ENCODE peak calls at places on chromosome 2, in nine cellular contexts. S, E, K, I, C, U, T, W and P are unnamed samples.

GRCh38 chr2:1079873-1080799 is 129.5 kb downstream of the SNTG2 start:
- DNase-seq in I (no peak), K (no peak), T (no peak), C (no peak), E (no peak), W (no peak), U (no peak), S (no peak), P (no peak)

GRCh38 chr2:16205631-16206030 is 265.3 kb downstream of the MYCN start:
- DNase-seq in K (no peak), E (no peak), T (no peak), S (no peak), W (no peak), C (no peak), I (no peak), U (no peak), P (no peak)

GRCh38 chr2:120551540-120551939 is 184.1 kb upstream of the GLI2 start:
- DNase-seq in K (no peak), S (no peak), U (no peak), W (no peak), T (peak), C (no peak), I (peak), E (no peak), P (no peak)

GRCh38 chr2:174971868-174972781 is 33.1 kb downstream of the CHN1 start:
- DNase-seq in T (peak), U (peak), C (no peak), S (no peak), W (peak), E (peak), K (peak), I (peak), P (no peak)

GRCh38 chr2:86622878-86623548 is 652 bp downstream of the RNF103 start:
- DNase-seq in W (peak), K (peak), U (no peak), E (no peak), T (no peak), I (peak), C (peak), S (peak), P (peak)

GRCh38 chr2:67540962-67541361 is 143.8 kb downstream of the ETAA1 start:
- DNase-seq in U (no peak), S (no peak), W (no peak), C (no peak), T (no peak), E (no peak), I (no peak), K (no peak), P (no peak)

GRCh38 chr2:103506812-103507211 is 745.0 kb downstream of the TMEM182 start:
- DNase-seq in C (no peak), T (no peak), S (no peak), I (no peak), K (no peak), E (no peak), W (no peak), U (no peak), P (no peak)

GRCh38 chr2:184067502-184067901 is 530.8 kb upstream of the ZNF804A start:
- DNase-seq in I (no peak), S (no peak), E (no peak), K (no peak), C (no peak), U (no peak), W (no peak), T (peak), P (no peak)

GRCh38 chr2:155902635-155903034 is 429.9 kb downstream of the NR4A2 start:
- DNase-seq in E (no peak), S (no peak), T (no peak), W (no peak), I (no peak), C (no peak), K (no peak), U (no peak), P (no peak)

GRCh38 chr2:98775146-98775988 is 44.4 kb upstream of the MGAT4A start:
- DNase-seq in K (no peak), W (no peak), U (no peak), C (no peak), E (peak), T (no peak), I (peak), S (no peak), P (no peak)

GRCh38 chr2:46239175-46239846 is 57.9 kb upstream of the EPAS1 start:
- DNase-seq in U (no peak), W (no peak), T (no peak), K (no peak), S (no peak), E (peak), I (no peak), C (no peak), P (no peak)

GRCh38 chr2:63614983-63615945 is 26.5 kb downstream of the MDH1 start:
- DNase-seq in C (no peak), T (peak), K (no peak), S (no peak), I (peak), W (no peak), E (peak), U (peak), P (no peak)

GRCh38 chr2:161414385-161415040 is 1.6 kb upstream of the TBR1 start:
- DNase-seq in T (no peak), I (peak), C (no peak), S (no peak), U (no peak), K (peak), E (peak), W (no peak), P (peak)

GRCh38 chr2:172736419-172737174 is 952 bp downstream of the RAPGEF4 start:
- DNase-seq in T (no peak), S (no peak), I (no peak), W (no peak), K (no peak), U (no peak), E (no peak), C (no peak), P (peak)

GRCh38 chr2:42906557-42907380 is 114.4 kb upstream of the HAAO start:
- DNase-seq in U (no peak), C (peak), S (no peak), E (peak), I (peak), T (peak), K (no peak), W (peak), P (peak)

GRCh38 chr2:157488877-157489276 is 45.0 kb upstream of the CYTIP start:
- DNase-seq in W (no peak), E (no peak), T (no peak), C (no peak), U (no peak), S (no peak), I (peak), K (no peak), P (no peak)

GRCh38 chr2:1968988-1969700 is 224.8 kb upstream of the PXDN start:
- DNase-seq in I (no peak), E (no peak), K (no peak), U (no peak), T (no peak), C (no peak), S (no peak), W (no peak), P (no peak)

GRCh38 chr2:14408695-14409094 is 223.8 kb upstream of the LRATD1 start:
- DNase-seq in S (no peak), U (no peak), K (no peak), E (no peak), W (no peak), C (no peak), I (no peak), T (no peak), P (no peak)

GRCh38 chr2:235611756-235612155 is 117.9 kb downstream of the AGAP1 start:
- DNase-seq in W (no peak), S (no peak), E (no peak), I (no peak), K (no peak), U (no peak), T (no peak), C (no peak), P (no peak)

GRCh38 chr2:88739985-88740600 is 48.6 kb downstream of the RPIA start:
- DNase-seq in C (peak), E (peak), K (peak), S (peak), T (peak), U (peak), W (peak), I (peak), P (peak)

GRCh38 chr2:159762075-159762474 is 35.9 kb downstream of the CD302 start:
- DNase-seq in E (no peak), I (no peak), S (no peak), K (no peak), T (no peak), C (no peak), U (no peak), W (no peak), P (no peak)

GRCh38 chr2:42464631-42465030 is 29.2 kb downstream of the KCNG3 start:
- DNase-seq in I (no peak), T (peak), S (no peak), W (no peak), C (no peak), U (no peak), E (no peak), K (no peak), P (no peak)

GRCh38 chr2:156253765-156254164 is 78.8 kb downstream of the NR4A2 start:
- DNase-seq in S (no peak), U (no peak), K (no peak), E (no peak), T (no peak), W (no peak), C (no peak), I (no peak), P (no peak)

GRCh38 chr2:42944744-42945415 is 152.5 kb upstream of the HAAO start:
- DNase-seq in I (no peak), S (no peak), K (peak), E (peak), T (peak), U (peak), W (no peak), C (no peak), P (no peak)

GRCh38 chr2:6826081-6826913 is 39.4 kb downstream of the CMPK2 start:
- DNase-seq in I (peak), C (no peak), T (peak), U (peak), S (peak), K (peak), W (no peak), E (peak), P (no peak)

GRCh38 chr2:6824962-6825361 is 40.7 kb downstream of the CMPK2 start:
- DNase-seq in I (no peak), U (no peak), S (no peak), W (no peak), E (peak), T (peak), K (no peak), C (no peak), P (no peak)

GRCh38 chr2:6827516-6828298 is 38.0 kb downstream of the CMPK2 start:
- DNase-seq in T (peak), W (no peak), S (no peak), U (no peak), E (no peak), K (no peak), I (no peak), C (no peak), P (no peak)

GRCh38 chr2:6831229-6831628 is 34.5 kb downstream of the CMPK2 start:
- DNase-seq in E (no peak), T (no peak), C (no peak), I (no peak), K (no peak), W (no peak), U (no peak), S (no peak), P (no peak)

DNA sequence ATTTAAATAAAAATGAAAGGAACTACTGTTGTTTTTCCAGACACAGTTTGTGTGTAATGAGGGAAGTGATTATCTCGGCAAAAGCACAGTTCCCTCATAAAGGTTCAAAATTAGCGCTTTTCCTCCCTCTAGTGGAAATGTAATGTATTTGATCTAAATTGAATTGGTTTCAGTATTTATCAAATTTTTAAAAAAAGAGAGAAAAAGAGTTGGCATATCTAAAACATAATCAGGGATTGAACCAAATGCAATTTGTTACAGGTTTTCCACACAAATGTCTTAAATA is 37.5 kb downstream of the CMPK2 start:
- DNase-seq in W (no peak), K (no peak), E (peak), U (peak), S (no peak), T (peak), I (peak), C (no peak), P (no peak)
- TF ChIP-seq CTCF in W (peak), K (peak), E (peak), U (peak), S (peak), T (peak), I (no peak), C (peak), P (peak)

DNA sequence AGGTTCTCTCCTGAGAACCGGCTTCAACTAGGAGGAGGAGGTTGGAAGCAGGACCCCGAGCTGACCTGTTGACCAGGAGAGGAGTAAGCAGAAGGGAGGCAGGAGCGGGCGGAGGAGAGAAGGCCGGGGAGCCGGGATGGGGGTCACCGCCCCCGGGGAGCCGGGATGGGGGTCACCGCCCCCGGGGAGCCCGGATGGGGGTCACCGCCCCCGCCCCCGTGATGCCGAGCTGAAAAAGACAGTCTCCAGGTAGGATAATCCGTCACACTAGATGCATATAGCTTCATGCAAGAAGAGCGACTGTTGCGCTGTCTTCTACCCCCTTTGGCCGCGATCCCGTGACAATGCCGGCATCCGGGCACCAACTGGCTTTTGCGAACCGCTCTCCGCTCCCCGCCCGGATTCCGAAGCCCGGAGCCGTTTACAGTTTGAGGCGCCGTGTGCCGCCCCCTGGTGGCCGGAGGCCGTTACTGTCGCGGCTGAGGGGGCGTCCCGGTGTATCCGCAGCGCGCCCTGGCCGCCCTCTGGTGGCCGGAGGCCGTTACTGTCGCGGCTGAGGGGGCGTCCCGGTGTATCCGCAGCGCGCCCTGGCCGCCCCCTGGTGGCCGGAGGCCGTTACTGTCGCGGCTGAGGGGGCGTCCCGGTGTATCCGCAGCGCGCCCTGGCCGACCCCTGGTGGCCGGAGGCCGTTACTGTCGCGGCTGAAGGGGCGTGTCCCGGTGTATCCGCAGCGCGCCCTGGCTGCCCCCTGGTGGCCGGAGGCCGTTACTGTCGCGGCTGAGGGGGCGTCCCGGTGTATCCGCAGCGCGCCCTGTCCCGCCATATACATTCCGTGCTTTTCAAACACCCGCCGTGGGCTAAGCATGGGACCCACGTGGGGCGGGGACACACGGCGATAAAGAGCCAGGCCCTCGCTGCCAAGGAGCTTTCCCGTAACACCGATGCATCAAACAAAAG is 89.6 kb downstream of the ACTR3 start:
- DNase-seq in U (no peak), W (no peak), T (no peak), K (no peak), C (no peak), E (no peak), S (no peak), I (no peak), P (no peak)
- TF ChIP-seq CTCF in U (peak), W (peak), T (peak), K (peak), C (no peak), E (peak), S (peak), I (peak), P (peak)

DNA sequence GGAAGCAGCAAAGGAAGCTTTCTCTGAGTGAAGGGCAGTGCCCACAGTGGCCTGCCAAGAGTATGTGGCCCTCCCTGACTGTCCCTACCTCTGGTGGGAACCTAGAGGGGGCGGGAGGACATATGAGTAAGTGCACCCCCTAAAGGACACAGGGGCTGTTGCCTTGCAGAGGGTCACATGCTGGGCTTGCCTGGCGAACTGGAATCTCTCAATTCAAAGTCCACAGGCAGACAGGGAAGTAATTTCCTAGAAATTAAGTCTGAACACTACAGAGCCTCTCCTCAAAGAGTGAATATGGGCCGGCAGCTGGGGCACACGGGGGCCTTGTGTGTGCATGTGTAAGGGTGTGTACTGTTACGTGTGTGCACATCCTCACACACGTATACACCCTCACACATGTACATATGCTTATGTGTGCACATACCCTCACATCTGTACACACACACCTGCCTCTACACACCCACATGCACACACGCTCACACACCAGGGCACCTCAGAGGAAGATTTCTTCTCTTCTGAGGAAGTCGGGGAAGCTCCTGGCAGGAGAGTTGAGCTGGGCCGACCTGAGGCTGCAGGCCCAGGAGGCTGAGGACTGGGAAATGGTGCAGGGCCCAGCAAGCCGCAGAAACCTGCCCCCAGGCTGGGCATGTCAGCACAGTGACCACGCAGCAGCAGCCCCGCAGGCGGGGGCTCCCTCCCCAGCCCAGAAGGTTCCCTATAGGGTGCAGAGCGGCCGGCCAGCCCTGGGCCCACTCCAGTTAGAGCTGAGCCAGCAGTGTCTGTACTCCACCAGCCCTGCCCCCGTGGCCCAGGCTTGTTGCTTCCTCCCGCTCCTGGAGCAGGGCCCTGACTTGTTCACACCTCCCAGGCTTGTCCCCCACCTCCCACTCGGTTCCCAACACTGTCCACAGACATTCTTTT is 77.4 kb upstream of the TAF1B start:
- DNase-seq in W (no peak), S (no peak), U (no peak), T (no peak), K (no peak), C (no peak), I (no peak), E (no peak), P (no peak)
- TF ChIP-seq CTCF in W (no peak), S (no peak), U (peak), T (no peak), K (peak), C (no peak), I (no peak), E (no peak), P (no peak)

GRCh38 chr2:27378096-27378808 is 2.3 kb downstream of the ZNF513 start:
- DNase-seq in C (no peak), E (no peak), S (no peak), W (peak), K (peak), T (peak), U (no peak), I (no peak), P (peak)
- TF ChIP-seq CTCF in C (no peak), E (peak), S (no peak), W (no peak), K (peak), T (peak), U (peak), I (no peak), P (no peak)

GRCh38 chr2:27091746-27092695 is 5.4 kb downstream of the KHK start:
- DNase-seq in C (no peak), K (no peak), U (no peak), W (no peak), I (no peak), S (no peak), E (no peak), T (no peak), P (no peak)
- TF ChIP-seq CTCF in C (no peak), K (no peak), U (no peak), W (no peak), I (no peak), S (no peak), E (no peak), T (no peak), P (no peak)

GRCh38 chr2:186460465-186460864 is 25.6 kb upstream of the ZC3H15 start:
- DNase-seq in I (peak), S (no peak), U (no peak), C (no peak), T (peak), K (no peak), W (no peak), E (peak), P (no peak)
- TF ChIP-seq CTCF in I (peak), S (no peak), U (peak), C (peak), T (peak), K (peak), W (peak), E (peak), P (peak)

GRCh38 chr2:100321181-100321880 is 970 bp downstream of the LONRF2 start:
- DNase-seq in W (peak), S (peak), T (peak), U (no peak), C (no peak), I (peak), K (peak), E (peak), P (peak)
- TF ChIP-seq CTCF in W (peak), S (no peak), T (no peak), U (no peak), C (no peak), I (no peak), K (peak), E (no peak), P (peak)

GRCh38 chr2:34353498-34354113 is 754.5 kb upstream of the FAM98A start:
- DNase-seq in E (no peak), U (no peak), S (no peak), C (no peak), K (no peak), W (no peak), I (no peak), T (no peak), P (no peak)
- TF ChIP-seq CTCF in E (no peak), U (no peak), S (no peak), C (no peak), K (no peak), W (no peak), I (no peak), T (no peak), P (no peak)

GRCh38 chr2:23414876-23415275 is 29.9 kb downstream of the KLHL29 start:
- DNase-seq in W (no peak), T (no peak), E (no peak), U (no peak), S (no peak), C (no peak), K (no peak), I (no peak), P (no peak)
- TF ChIP-seq CTCF in W (no peak), T (peak), E (peak), U (peak), S (no peak), C (no peak), K (no peak), I (peak), P (no peak)